ENCODE peak calls at places on chromosomes 12 and 14, in ten cellular contexts. Y is fibroblast of mammary gland, R is cardiac fibroblast, X is heart right ventricle, A is breast epithelium, T is BJ, Q is choroid plexus epithelial cell, D is uterus, U is left ventricle myocardium inferior, M is heart left ventricle. O is an unnamed sample.

GRCh38 chr12:128138125-128138524 is 128.8 kb upstream of the TMEM132C start:
- DNase-seq in Y (no peak), R (no peak), X (no peak), A (no peak), T (no peak), Q (no peak), D (no peak), U (no peak), M (no peak), O (no peak)

GRCh38 chr14:68592948-68593347 is 199.9 kb downstream of the ZFP36L1 start:
- DNase-seq in Y (no peak), R (no peak), X (no peak), A (no peak), T (no peak), Q (no peak), D (no peak), U (no peak), M (no peak), O (no peak)

GRCh38 chr12:124687695-124688301 is 120.4 kb upstream of the NCOR2 start:
- DNase-seq in Y (no peak), R (peak; percentile 35), X (peak; percentile 48), A (no peak), T (no peak), Q (peak; percentile 73), D (no peak), U (peak; percentile 56), M (peak; percentile 56), O (no peak)

GRCh38 chr14:61690039-61690438 is 5.3 kb upstream of the HIF1A start:
- DNase-seq in Y (no peak), R (no peak), X (no peak), A (no peak), T (no peak), Q (no peak), D (no peak), U (no peak), M (no peak), O (peak; percentile 43)

GRCh38 chr12:120538281-120539156 is 4.4 kb downstream of the RNF10 start:
- DNase-seq in Y (peak; percentile 61), R (peak; percentile 60), X (peak; percentile 81), A (peak; percentile 64), T (no peak), Q (peak; percentile 49), D (peak; percentile 34), U (peak; percentile 73), M (peak; percentile 79), O (peak; percentile 44)

GRCh38 chr14:54642950-54643695 is 76.2 kb downstream of the SAMD4A start:
- DNase-seq in Y (peak; percentile 51), R (peak; percentile 48), X (no peak), A (no peak), T (no peak), Q (peak; percentile 73), D (no peak), U (no peak), M (no peak), O (peak; percentile 23)

GRCh38 chr14:22386924-22387775 is 201.9 kb downstream of the DAD1 start:
- DNase-seq in Y (peak; percentile 72), R (peak; percentile 85), X (peak; percentile 80), A (peak; percentile 45), T (no peak), Q (peak; percentile 87), D (peak; percentile 68), U (peak; percentile 22), M (peak; percentile 61), O (peak; percentile 71)

GRCh38 chr14:105072381-105072861 is 7.2 kb upstream of the GPR132 start:
- DNase-seq in Y (no peak), R (no peak), X (no peak), A (no peak), T (no peak), Q (no peak), D (no peak), U (no peak), M (no peak), O (no peak)

GRCh38 chr12:13772264-13772663 is 209.1 kb downstream of the GRIN2B start:
- DNase-seq in Y (no peak), R (no peak), X (no peak), A (no peak), T (no peak), Q (no peak), D (no peak), U (no peak), M (no peak), O (no peak)

GRCh38 chr14:103136388-103137271 is 13.4 kb downstream of the TNFAIP2 start:
- DNase-seq in Y (peak; percentile 66), R (peak; percentile 55), X (no peak), A (no peak), T (no peak), Q (peak; percentile 58), D (peak; percentile 69), U (no peak), M (no peak), O (peak; percentile 77)

GRCh38 chr14:81981311-81981675 is 447.6 kb upstream of the SEL1L start:
- DNase-seq in Y (no peak), R (no peak), X (no peak), A (no peak), T (no peak), Q (no peak), D (no peak), U (no peak), M (no peak), O (no peak)

GRCh38 chr14:28773176-28773575 is 6.6 kb downstream of the FOXG1 start:
- DNase-seq in Y (no peak), R (no peak), X (no peak), A (no peak), T (no peak), Q (no peak), D (no peak), U (no peak), M (no peak), O (no peak)

GRCh38 chr14:23055621-23056256 is 1.6 kb downstream of the CDH24 start:
- DNase-seq in Y (peak; percentile 51), R (no peak), X (peak; percentile 35), A (no peak), T (no peak), Q (no peak), D (no peak), U (no peak), M (peak; percentile 51), O (no peak)

GRCh38 chr12:5535531-5535930 is 103.6 kb downstream of the NTF3 start:
- DNase-seq in Y (no peak), R (no peak), X (no peak), A (no peak), T (no peak), Q (no peak), D (no peak), U (no peak), M (no peak), O (no peak)

GRCh38 chr12:123267991-123268843 is 3.4 kb downstream of the CDK2AP1 start:
- DNase-seq in Y (no peak), R (no peak), X (peak; percentile 35), A (no peak), T (no peak), Q (no peak), D (no peak), U (peak; percentile 34), M (peak; percentile 48), O (no peak)

GRCh38 chr12:78036889-78037288 is 206.2 kb downstream of the NAV3 start:
- DNase-seq in Y (no peak), R (no peak), X (no peak), A (no peak), T (no peak), Q (no peak), D (no peak), U (no peak), M (no peak), O (no peak)

GRCh38 chr14:46480817-46481216 is 170.8 kb downstream of the RPL10L start:
- DNase-seq in Y (no peak), R (no peak), X (no peak), A (no peak), T (no peak), Q (no peak), D (no peak), U (no peak), M (no peak), O (no peak)

GRCh38 chr12:132477703-132478432 is 12.1 kb upstream of the FBRSL1 start:
- DNase-seq in Y (no peak), R (no peak), X (no peak), A (no peak), T (no peak), Q (no peak), D (no peak), U (no peak), M (no peak), O (no peak)

GRCh38 chr12:89166525-89166934 is 185.8 kb downstream of the DUSP6 start:
- DNase-seq in Y (peak; percentile 73), R (peak; percentile 91), X (peak; percentile 14), A (no peak), T (no peak), Q (peak; percentile 83), D (no peak), U (no peak), M (no peak), O (no peak)

GRCh38 chr14:92473261-92473946 is 40.2 kb upstream of the RIN3 start:
- DNase-seq in Y (peak; percentile 97), R (peak; percentile 75), X (no peak), A (peak; percentile 34), T (peak; percentile 48), Q (peak; percentile 74), D (peak; percentile 58), U (peak; percentile 56), M (no peak), O (peak; percentile 39)
- H3K4me3 ChIP-seq in Y (no peak overlapping the region), R (no peak overlapping the region), X (no peak overlapping the region), A (no peak overlapping the region), T (no peak overlapping the region), Q (no peak overlapping the region), D (no peak overlapping the region), U (no peak overlapping the region), M (no peak overlapping the region), O (no peak overlapping the region)

GRCh38 chr14:49497725-49498348 is 88.3 kb downstream of the RPS29 start:
- DNase-seq in Y (peak; percentile 81), R (peak; percentile 88), X (peak; percentile 7), A (no peak), T (no peak), Q (peak; percentile 87), D (no peak), U (no peak), M (no peak), O (peak; percentile 80)
- H3K4me3 ChIP-seq in Y (no peak overlapping the region), R (no peak overlapping the region), X (no peak overlapping the region), A (no peak overlapping the region), T (no peak overlapping the region), Q (no peak overlapping the region), D (no peak overlapping the region), U (no peak overlapping the region), M (no peak overlapping the region), O (no peak overlapping the region)

GRCh38 chr12:65885716-65886115 is 61.4 kb downstream of the HMGA2 start:
- DNase-seq in Y (no peak), R (peak; percentile 55), X (no peak), A (no peak), T (no peak), Q (no peak), D (no peak), U (no peak), M (no peak), O (no peak)
- H3K4me3 ChIP-seq in Y (no peak overlapping the region), R (no peak overlapping the region), X (no peak overlapping the region), A (no peak overlapping the region), T (no peak overlapping the region), Q (no peak overlapping the region), D (no peak overlapping the region), U (no peak overlapping the region), M (no peak overlapping the region), O (no peak overlapping the region)

DNA sequence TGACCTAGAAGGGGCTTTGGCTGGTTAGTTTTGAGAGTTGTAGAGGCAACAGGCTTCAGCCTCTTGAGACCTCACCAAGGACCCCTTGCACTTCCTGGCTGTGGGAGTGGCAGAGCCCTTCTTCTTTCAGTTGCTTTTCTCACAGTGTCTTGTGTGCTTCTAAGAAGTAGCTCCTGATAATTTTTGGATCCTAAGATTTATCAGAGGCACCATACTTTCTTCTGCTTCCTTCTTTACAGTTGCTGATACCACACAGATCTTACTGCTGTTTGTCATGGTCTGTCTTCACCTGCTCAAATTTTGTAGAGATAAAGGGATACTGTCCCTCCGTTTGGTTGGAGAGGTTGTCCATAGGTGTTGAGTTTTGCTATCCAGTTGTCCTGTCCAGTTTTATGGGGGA is 33.8 kb downstream of the VRK1 start:
- DNase-seq in Y (no peak), R (no peak), X (no peak), A (no peak), T (no peak), Q (no peak), D (no peak), U (no peak), M (no peak), O (no peak)
- H3K4me3 ChIP-seq in Y (no peak overlapping the region), R (no peak overlapping the region), X (no peak overlapping the region), A (no peak overlapping the region), T (no peak overlapping the region), Q (no peak overlapping the region), D (no peak overlapping the region), U (no peak overlapping the region), M (no peak overlapping the region), O (no peak overlapping the region)

O was measured in epithelial cell of esophagus.